ENCODE peak calls at places on chromosomes 13 and 19, in four cellular contexts. One of them, this sample, is unnamed.

GRCh38 chr19:17606786-17607185 is 51.3 kb downstream of the COLGALT1 start:
- DNase-seq in MCF 10A: no peak
- DNase-seq in Calu3: no peak
- DNase-seq in thoracic aorta: no peak
- DNase-seq in this sample: no peak

GRCh38 chr19:1582201-1582600 is 10.5 kb downstream of the MBD3 start:
- DNase-seq in thoracic aorta: no peak
- DNase-seq in MCF 10A: no peak
- DNase-seq in Calu3: no peak
- DNase-seq in this sample: no peak

GRCh38 chr13:45119469-45119989 is 781 bp upstream of the GTF2F2 start:
- DNase-seq in MCF 10A: no peak
- DNase-seq in thoracic aorta: no peak
- DNase-seq in Calu3: no peak
- DNase-seq in this sample: peak; percentile 43

GRCh38 chr19:54207908-54208783 is 7.5 kb downstream of the RPS9 start:
- DNase-seq in MCF 10A: peak; percentile 99
- DNase-seq in Calu3: no peak
- DNase-seq in thoracic aorta: no peak
- DNase-seq in this sample: peak; percentile 57

GRCh38 chr13:40682449-40683240 is 16.2 kb upstream of the FOXO1 start:
- DNase-seq in MCF 10A: peak; percentile 25
- DNase-seq in thoracic aorta: no peak
- DNase-seq in Calu3: no peak
- DNase-seq in this sample: no peak

GRCh38 chr13:45861352-45861751 is 9.8 kb upstream of the SIAH3 start:
- DNase-seq in MCF 10A: peak; percentile 30
- DNase-seq in Calu3: no peak
- DNase-seq in thoracic aorta: no peak
- DNase-seq in this sample: no peak

GRCh38 chr19:30353394-30353793 is 18.8 kb upstream of the ZNF536 start:
- DNase-seq in Calu3: no peak
- DNase-seq in thoracic aorta: no peak
- DNase-seq in MCF 10A: no peak
- DNase-seq in this sample: no peak

GRCh38 chr13:65530688-65531087 is 1699.4 kb downstream of the PCDH9 start:
- DNase-seq in thoracic aorta: no peak
- DNase-seq in Calu3: no peak
- DNase-seq in MCF 10A: no peak
- DNase-seq in this sample: no peak

GRCh38 chr13:44403720-44404063 is 30.1 kb downstream of the SERP2 start:
- DNase-seq in Calu3: no peak
- DNase-seq in MCF 10A: peak; percentile 7
- DNase-seq in thoracic aorta: no peak
- DNase-seq in this sample: no peak

GRCh38 chr13:77697208-77698103 is at the start of gene SLAIN1:
- DNase-seq in MCF 10A: no peak
- DNase-seq in thoracic aorta: peak; percentile 21
- DNase-seq in Calu3: peak; percentile 65
- DNase-seq in this sample: peak; percentile 97

GRCh38 chr13:77699059-77699680 is 1.7 kb downstream of the SLAIN1 start:
- DNase-seq in Calu3: no peak
- DNase-seq in MCF 10A: no peak
- DNase-seq in thoracic aorta: no peak
- DNase-seq in this sample: no peak

GRCh38 chr13:77696863-77697207 is 652 bp upstream of the SLAIN1 start:
- DNase-seq in thoracic aorta: no peak
- DNase-seq in MCF 10A: no peak
- DNase-seq in Calu3: no peak
- DNase-seq in this sample: no peak

GRCh38 chr13:77696006-77696862 is 1.3 kb upstream of the SLAIN1 start:
- DNase-seq in MCF 10A: no peak
- DNase-seq in thoracic aorta: no peak
- DNase-seq in Calu3: no peak
- DNase-seq in this sample: peak; percentile 27

GRCh38 chr13:77698211-77699058 is 948 bp downstream of the SLAIN1 start:
- DNase-seq in thoracic aorta: no peak
- DNase-seq in Calu3: peak; percentile 1
- DNase-seq in MCF 10A: no peak
- DNase-seq in this sample: peak; percentile 71
- TF ChIP-seq CTCF in thoracic aorta: no peak
- TF ChIP-seq CTCF in Calu3: no peak
- TF ChIP-seq CTCF in MCF 10A: no peak
- TF ChIP-seq CTCF in this sample: no peak

DNA sequence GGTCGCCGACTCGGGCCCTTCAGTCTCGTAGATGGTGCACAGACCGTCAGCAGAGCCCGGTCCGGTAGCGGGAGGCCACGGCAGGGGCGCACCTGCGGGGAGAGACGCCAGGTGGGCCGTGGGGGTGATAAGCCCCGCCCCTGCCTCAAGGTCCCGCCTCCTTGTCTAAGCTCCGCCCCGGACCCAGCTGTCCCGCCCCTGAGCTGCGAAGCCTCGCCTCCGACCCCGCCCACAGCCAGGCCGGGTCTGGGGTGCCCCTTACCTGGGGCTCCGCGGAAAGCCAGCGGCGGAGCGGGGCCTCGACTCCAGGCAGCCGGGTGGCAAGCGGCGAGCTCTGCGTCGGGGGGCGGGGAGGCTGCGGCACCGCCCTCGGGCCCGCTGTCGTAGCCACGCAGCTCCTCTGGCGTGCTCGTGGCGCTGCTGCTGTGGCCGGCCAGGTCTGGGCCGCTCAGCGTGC is 4.7 kb downstream of the PRR36 start:
- DNase-seq in thoracic aorta: no peak
- DNase-seq in Calu3: peak; percentile 33
- DNase-seq in MCF 10A: peak; percentile 79
- DNase-seq in this sample: peak; percentile 90
- TF ChIP-seq CTCF in thoracic aorta: no peak
- TF ChIP-seq CTCF in Calu3: no peak
- TF ChIP-seq CTCF in MCF 10A: no peak
- TF ChIP-seq CTCF in this sample: no peak

DNA sequence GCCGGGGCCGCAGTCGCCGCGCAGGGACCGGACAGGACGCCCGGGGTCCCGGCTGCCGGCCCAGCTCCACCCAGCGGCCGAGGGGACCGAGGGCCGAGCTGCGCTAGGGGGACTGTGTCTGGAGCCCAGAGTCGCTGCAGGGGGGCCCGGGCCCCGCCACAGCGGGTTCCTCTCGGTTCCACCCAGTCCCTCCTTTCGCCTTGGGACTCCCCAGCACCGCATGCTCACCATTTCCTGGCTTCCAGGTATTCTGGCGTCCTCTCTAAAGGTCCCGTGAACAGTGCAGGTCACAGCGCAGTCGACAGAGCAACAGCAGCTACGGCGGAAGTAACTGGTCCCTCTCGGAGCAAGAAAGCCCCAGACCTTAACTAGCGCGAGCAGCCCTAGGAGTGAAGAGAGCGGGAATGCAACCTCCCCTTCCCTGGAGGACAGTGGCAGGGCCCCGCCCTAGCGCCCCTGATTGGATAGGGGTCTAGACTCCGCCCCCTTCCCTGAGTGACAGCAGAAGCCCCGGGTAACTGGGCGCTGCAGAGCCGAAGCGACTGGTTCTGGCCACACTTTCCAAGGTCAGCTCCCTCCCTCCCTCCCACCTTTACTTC is at the start of gene ZNF878:
- DNase-seq in Calu3: peak; percentile 83
- DNase-seq in MCF 10A: no peak
- DNase-seq in thoracic aorta: peak; percentile 70
- DNase-seq in this sample: peak; percentile 89
- TF ChIP-seq CTCF in Calu3: no peak
- TF ChIP-seq CTCF in MCF 10A: no peak
- TF ChIP-seq CTCF in thoracic aorta: no peak
- TF ChIP-seq CTCF in this sample: no peak

GRCh38 chr19:37989855-37990254 is 82.8 kb downstream of the SIPA1L3 start:
- DNase-seq in Calu3: no peak
- DNase-seq in thoracic aorta: no peak
- DNase-seq in MCF 10A: peak; percentile 71
- DNase-seq in this sample: no peak

GRCh38 chr19:37986048-37986750 is 79.2 kb downstream of the SIPA1L3 start:
- DNase-seq in MCF 10A: no peak
- DNase-seq in Calu3: no peak
- DNase-seq in thoracic aorta: no peak
- DNase-seq in this sample: no peak

GRCh38 chr19:37990362-37990761 is 83.4 kb downstream of the SIPA1L3 start:
- DNase-seq in thoracic aorta: no peak
- DNase-seq in Calu3: no peak
- DNase-seq in MCF 10A: peak; percentile 81
- DNase-seq in this sample: no peak

GRCh38 chr19:37988758-37989635 is 82.0 kb downstream of the SIPA1L3 start:
- DNase-seq in Calu3: no peak
- DNase-seq in MCF 10A: no peak
- DNase-seq in thoracic aorta: no peak
- DNase-seq in this sample: no peak

DNA sequence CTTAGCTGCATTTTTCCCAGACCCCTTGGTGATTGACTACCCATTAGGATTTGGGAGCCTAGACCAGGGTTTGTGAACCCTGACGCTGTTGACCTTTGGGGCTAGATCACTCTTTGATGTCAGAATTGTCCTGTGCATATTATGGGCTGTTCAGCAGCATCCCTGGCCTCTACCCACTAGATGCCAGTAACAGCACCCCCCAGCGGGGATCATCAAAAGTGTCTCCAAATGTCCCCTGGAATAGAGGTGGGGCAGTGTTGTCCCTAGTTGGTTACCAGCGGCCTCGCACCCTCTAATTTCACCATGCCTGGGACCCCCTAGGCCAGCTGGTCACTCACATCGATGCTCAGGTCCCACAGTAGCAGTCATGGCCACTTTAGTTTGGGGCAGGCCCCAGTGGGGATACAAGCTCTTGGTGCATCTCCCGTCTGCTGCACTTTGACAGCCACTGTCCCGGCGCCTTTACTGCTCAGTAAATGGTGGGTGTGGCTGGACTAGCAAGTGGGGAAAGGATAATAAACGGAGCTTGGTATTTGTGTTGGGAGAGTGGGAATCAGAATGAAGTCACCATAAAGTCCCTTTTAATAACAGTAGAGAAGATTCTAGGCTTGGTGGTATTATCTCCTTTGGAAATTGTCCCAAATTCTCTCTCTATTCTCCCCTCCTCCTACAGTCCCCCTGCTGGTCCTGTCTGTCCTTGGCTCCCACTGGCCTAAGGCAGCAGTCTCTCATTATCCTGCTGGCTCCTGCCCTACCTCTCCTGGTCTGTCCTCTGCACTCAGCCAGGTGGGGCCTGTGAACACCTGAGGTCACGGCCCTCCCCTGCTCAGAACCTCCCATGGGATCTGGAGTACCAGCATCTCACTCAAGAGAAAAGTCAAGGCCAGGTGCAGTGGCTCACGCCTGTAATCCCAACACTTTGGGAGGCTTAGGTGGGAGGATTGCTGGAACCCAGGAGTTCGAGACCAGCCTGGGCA is 80.6 kb downstream of the SIPA1L3 start:
- DNase-seq in Calu3: no peak
- DNase-seq in MCF 10A: no peak
- DNase-seq in thoracic aorta: no peak
- DNase-seq in this sample: no peak
- TF ChIP-seq CTCF in Calu3: peak; percentile 9
- TF ChIP-seq CTCF in MCF 10A: no peak
- TF ChIP-seq CTCF in thoracic aorta: no peak
- TF ChIP-seq CTCF in this sample: no peak

GRCh38 chr19:39412100-39412866 is at the start of gene PLEKHG2:
- DNase-seq in MCF 10A: peak; percentile 100
- DNase-seq in Calu3: peak; percentile 99
- DNase-seq in thoracic aorta: peak; percentile 96
- DNase-seq in this sample: peak; percentile 99

GRCh38 chr19:39413269-39413902 is 917 bp downstream of the PLEKHG2 start:
- DNase-seq in MCF 10A: no peak
- DNase-seq in thoracic aorta: no peak
- DNase-seq in Calu3: peak; percentile 58
- DNase-seq in this sample: peak; percentile 66

GRCh38 chr19:39412867-39413268 is 399 bp downstream of the PLEKHG2 start:
- DNase-seq in Calu3: no peak
- DNase-seq in thoracic aorta: no peak
- DNase-seq in MCF 10A: no peak
- DNase-seq in this sample: no peak

GRCh38 chr19:39415111-39416046 is 2.9 kb downstream of the PLEKHG2 start:
- DNase-seq in thoracic aorta: no peak
- DNase-seq in MCF 10A: no peak
- DNase-seq in Calu3: no peak
- DNase-seq in this sample: no peak

GRCh38 chr19:39413903-39414608 is 1.6 kb downstream of the PLEKHG2 start:
- DNase-seq in MCF 10A: no peak
- DNase-seq in thoracic aorta: no peak
- DNase-seq in Calu3: peak; percentile 60
- DNase-seq in this sample: no peak
- TF ChIP-seq CTCF in MCF 10A: no peak
- TF ChIP-seq CTCF in thoracic aorta: no peak
- TF ChIP-seq CTCF in Calu3: peak; percentile 23
- TF ChIP-seq CTCF in this sample: peak; percentile 18

GRCh38 chr19:28199323-28199722 is 1013.6 kb downstream of the UQCRFS1 start:
- DNase-seq in thoracic aorta: no peak
- DNase-seq in Calu3: no peak
- DNase-seq in MCF 10A: no peak
- DNase-seq in this sample: no peak

GRCh38 chr19:28201462-28201943 is 1011.4 kb downstream of the UQCRFS1 start:
- DNase-seq in thoracic aorta: no peak
- DNase-seq in Calu3: no peak
- DNase-seq in MCF 10A: no peak
- DNase-seq in this sample: no peak

GRCh38 chr19:28196961-28197360 is 1016.0 kb downstream of the UQCRFS1 start:
- DNase-seq in thoracic aorta: no peak
- DNase-seq in MCF 10A: no peak
- DNase-seq in Calu3: no peak
- DNase-seq in this sample: no peak
- TF ChIP-seq CTCF in thoracic aorta: no peak
- TF ChIP-seq CTCF in MCF 10A: no peak
- TF ChIP-seq CTCF in Calu3: no peak
- TF ChIP-seq CTCF in this sample: no peak